ENCODE peak calls at places on chromosomes 11 and 22, in ten cellular contexts. Q is vagina, C is heart left ventricle, B is H9, D is body of pancreas, S is cardiac muscle cell, U is esophagus muscularis mucosa, K is AG04450, I is spleen, O is A549. G is an unnamed sample.

GRCh38 chr11:130511765-130512164 is 63.3 kb downstream of the ADAMTS15 start:
- DNase-seq in Q (peak; percentile 16), C (no peak), B (no peak), D (no peak), S (no peak), U (no peak), K (no peak), I (no peak), O (no peak), G (no peak)

GRCh38 chr11:33307984-33308383 is 50.8 kb downstream of the HIPK3 start:
- DNase-seq in Q (no peak), C (no peak), B (no peak), D (no peak), S (no peak), U (no peak), K (no peak), I (no peak), O (no peak), G (no peak)

GRCh38 chr22:37254206-37254866 is 10.3 kb upstream of the RAC2 start:
- DNase-seq in Q (no peak), C (no peak), B (no peak), D (no peak), S (peak; percentile 77), U (no peak), K (peak; percentile 29), I (peak; percentile 21), O (no peak), G (no peak)

GRCh38 chr11:16806791-16807190 is 68.3 kb downstream of the C11orf58 start:
- DNase-seq in Q (no peak), C (no peak), B (no peak), D (no peak), S (peak; percentile 46), U (no peak), K (peak; percentile 29), I (peak; percentile 54), O (no peak), G (no peak)

GRCh38 chr11:100152751-100153150 is 534.3 kb upstream of the ARHGAP42 start:
- DNase-seq in Q (no peak), C (no peak), B (no peak), D (no peak), S (no peak), U (no peak), K (no peak), I (no peak), O (no peak), G (no peak)

GRCh38 chr11:46285594-46286033 is 8.2 kb downstream of the CREB3L1 start:
- DNase-seq in Q (no peak), C (peak; percentile 80), B (no peak), D (no peak), S (peak; percentile 86), U (no peak), K (no peak), I (no peak), O (no peak), G (no peak)

GRCh38 chr22:24582111-24582814 is 10.6 kb downstream of the LRRC75B start:
- DNase-seq in Q (no peak), C (no peak), B (no peak), D (no peak), S (no peak), U (no peak), K (no peak), I (peak; percentile 63), O (no peak), G (no peak)

GRCh38 chr11:19714387-19715363 is 2.0 kb downstream of the NAV2 start:
- DNase-seq in Q (no peak), C (peak; percentile 71), B (peak; percentile 66), D (peak; percentile 24), S (peak; percentile 47), U (no peak), K (peak; percentile 51), I (no peak), O (no peak), G (no peak)

GRCh38 chr11:44324787-44325525 is 15.0 kb upstream of the ALX4 start:
- DNase-seq in Q (no peak), C (no peak), B (no peak), D (no peak), S (no peak), U (no peak), K (no peak), I (no peak), O (no peak), G (no peak)

GRCh38 chr11:28251263-28251662 is 143.1 kb downstream of the METTL15 start:
- DNase-seq in Q (no peak), C (no peak), B (no peak), D (no peak), S (no peak), U (no peak), K (no peak), I (no peak), O (no peak), G (no peak)

GRCh38 chr11:128532016-128532570 is 55.3 kb downstream of the ETS1 start:
- DNase-seq in Q (no peak), C (no peak), B (no peak), D (peak; percentile 79), S (no peak), U (peak; percentile 50), K (no peak), I (no peak), O (no peak), G (no peak)

DNA sequence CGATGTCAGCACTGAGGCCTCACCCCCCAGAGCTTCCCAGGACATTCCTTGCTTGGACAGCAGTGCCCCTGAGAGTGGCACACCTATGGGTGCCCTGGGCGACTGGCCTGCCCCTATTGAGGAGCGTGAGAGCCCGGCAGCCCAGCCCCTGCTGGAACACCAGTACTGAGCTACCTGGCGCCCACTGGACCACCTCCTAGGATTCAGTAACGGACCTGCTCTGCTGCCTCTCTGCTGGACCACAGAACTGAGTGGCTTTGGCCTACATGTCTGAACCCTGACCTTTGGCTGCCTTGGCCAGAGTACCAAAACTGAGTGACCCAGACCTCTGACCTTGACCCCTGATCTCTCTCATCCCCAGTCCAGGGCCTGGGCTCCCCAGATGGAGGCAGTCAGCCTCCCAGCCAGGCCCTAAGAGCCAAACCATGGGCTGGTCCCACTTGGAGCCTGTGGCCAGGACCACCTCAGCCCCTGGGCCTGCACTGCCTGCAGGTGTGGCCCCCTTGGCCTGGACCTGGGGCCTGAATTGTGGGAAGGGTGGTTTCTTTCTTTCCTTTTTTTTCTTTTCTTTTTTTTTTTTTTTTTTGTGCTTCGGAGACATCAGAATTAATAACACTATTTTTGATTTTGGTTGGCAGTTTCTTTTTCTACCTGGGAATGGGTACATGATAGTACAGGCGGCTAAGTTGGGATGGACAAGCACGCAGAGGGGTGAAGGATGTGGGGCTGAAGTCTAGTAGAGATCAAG is 917 bp upstream of the SIPA1 start:
- DNase-seq in Q (no peak), C (no peak), B (no peak), D (no peak), S (no peak), U (no peak), K (no peak), I (peak; percentile 78), O (no peak), G (no peak)
- H3K27ac ChIP-seq in Q (peak overlapping the region; percentile 85), C (peak overlapping the region; percentile 98), B (no peak overlapping the region), D (peak overlapping the region; percentile 83), S (peak overlapping the region; percentile 51), U (peak overlapping the region; percentile 83), K (peak overlapping the region; percentile 47), I (peak overlapping the region; percentile 99), O (no peak overlapping the region), G (peak overlapping the region; percentile 95)

DNA sequence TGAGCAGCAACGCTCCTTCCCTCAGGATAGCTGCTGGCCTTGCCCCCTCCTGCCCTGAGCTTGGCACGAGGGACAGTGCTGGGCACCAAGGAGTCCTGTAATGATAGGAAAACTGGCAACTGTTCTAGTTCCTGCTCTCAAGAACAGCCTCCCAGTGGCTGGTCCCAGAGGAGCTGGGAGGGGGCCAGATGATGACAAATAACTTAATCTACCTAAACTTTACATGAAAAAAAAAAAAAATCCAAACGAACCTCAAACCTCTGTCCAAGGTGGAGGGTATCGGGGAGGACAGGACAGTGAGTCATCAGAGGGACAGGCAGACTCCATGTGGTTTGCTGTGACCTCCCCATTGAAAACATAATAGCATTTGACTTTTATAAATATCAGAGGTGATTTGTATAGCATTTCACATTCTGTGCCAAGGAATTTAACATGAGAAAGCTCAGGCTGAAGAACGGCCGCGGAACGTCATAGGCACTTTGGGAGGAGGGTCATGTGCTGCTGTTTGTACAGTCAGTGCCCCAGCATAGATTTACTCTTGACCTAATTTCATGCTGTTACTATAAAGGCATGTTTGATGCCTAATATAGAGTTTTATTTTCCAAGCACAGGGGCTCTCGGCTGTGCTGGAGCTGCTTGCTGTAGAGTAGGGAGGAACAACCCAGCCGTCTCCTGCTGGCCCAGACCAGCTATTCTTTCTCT is 98.2 kb upstream of the NNMT start:
- DNase-seq in Q (no peak), C (peak; percentile 81), B (no peak), D (peak; percentile 87), S (peak; percentile 98), U (no peak), K (peak; percentile 54), I (peak; percentile 64), O (no peak), G (no peak)
- TF ChIP-seq CTCF in Q (no peak), C (no peak), B (no peak), D (peak; percentile 19), S (no peak), U (peak; percentile 5), K (no peak), I (peak; percentile 4), O (no peak), G (no peak)

GRCh38 chr11:125071831-125072209 is 8.7 kb downstream of the SLC37A2 start:
- DNase-seq in Q (no peak), C (no peak), B (no peak), D (no peak), S (no peak), U (peak; percentile 10), K (no peak), I (peak; percentile 72), O (no peak), G (no peak)
- H3K27ac ChIP-seq in Q (no peak overlapping the region), C (peak overlapping the region; percentile 60), B (no peak overlapping the region), D (peak overlapping the region; percentile 59), S (no peak overlapping the region), U (peak overlapping the region; percentile 20), K (no peak overlapping the region), I (peak overlapping the region; percentile 82), O (no peak overlapping the region), G (no peak overlapping the region)

GRCh38 chr11:80937831-80938230 is 1497.0 kb upstream of the TENM4 start:
- DNase-seq in Q (no peak), C (no peak), B (no peak), D (no peak), S (no peak), U (no peak), K (no peak), I (no peak), O (no peak), G (no peak)
- TF ChIP-seq CTCF in Q (no peak), C (no peak), B (no peak), D (no peak), S (no peak), U (no peak), K (no peak), I (no peak), O (no peak), G (no peak)